ENCODE peak calls at places on chromosomes 1 and 21, in nine cellular contexts. One of them, this sample, is unnamed. For H3K4me1, the result is how much of the 10 kb centered on the place peaks cover.

GRCh38 chr1:157968951-157969350 is 24.5 kb upstream of the KIRREL1 start:
- DNase-seq in lung: no peak
- DNase-seq in kidney: no peak
- DNase-seq in heart left ventricle: no peak
- DNase-seq in tibial nerve: no peak
- DNase-seq in endodermal cell: no peak
- DNase-seq in IMR-90: peak
- DNase-seq in A549: peak
- DNase-seq in MM.1S: no peak
- DNase-seq in this sample: no peak

GRCh38 chr1:205458777-205459566 is 3.1 kb upstream of the BLACAT1 start:
- DNase-seq in lung: no peak
- DNase-seq in kidney: no peak
- DNase-seq in heart left ventricle: peak
- DNase-seq in MM.1S: peak
- DNase-seq in endodermal cell: peak
- DNase-seq in IMR-90: peak
- DNase-seq in A549: no peak
- DNase-seq in tibial nerve: no peak
- DNase-seq in this sample: no peak

GRCh38 chr1:52423771-52424170 is 19.4 kb downstream of the PRPF38A start:
- DNase-seq in lung: no peak
- DNase-seq in kidney: no peak
- DNase-seq in IMR-90: no peak
- DNase-seq in heart left ventricle: no peak
- DNase-seq in endodermal cell: no peak
- DNase-seq in tibial nerve: no peak
- DNase-seq in A549: no peak
- DNase-seq in MM.1S: no peak
- DNase-seq in this sample: no peak

GRCh38 chr1:8727809-8728213 is 89.6 kb downstream of the RERE start:
- DNase-seq in tibial nerve: no peak
- DNase-seq in endodermal cell: no peak
- DNase-seq in lung: no peak
- DNase-seq in MM.1S: no peak
- DNase-seq in heart left ventricle: peak
- DNase-seq in IMR-90: no peak
- DNase-seq in A549: no peak
- DNase-seq in kidney: no peak
- DNase-seq in this sample: no peak

GRCh38 chr1:174769961-174770549 is 229.7 kb upstream of the CACYBP start:
- DNase-seq in endodermal cell: no peak
- DNase-seq in heart left ventricle: no peak
- DNase-seq in A549: peak
- DNase-seq in lung: no peak
- DNase-seq in IMR-90: peak
- DNase-seq in kidney: no peak
- DNase-seq in tibial nerve: no peak
- DNase-seq in MM.1S: peak
- DNase-seq in this sample: no peak

GRCh38 chr1:152036316-152037216 is at the start of gene S100A11:
- DNase-seq in IMR-90: peak
- DNase-seq in endodermal cell: peak
- DNase-seq in MM.1S: peak
- DNase-seq in heart left ventricle: peak
- DNase-seq in kidney: peak
- DNase-seq in A549: peak
- DNase-seq in tibial nerve: peak
- DNase-seq in lung: peak
- DNase-seq in this sample: peak

GRCh38 chr1:161089251-161089924 is at the start of gene NECTIN4:
- DNase-seq in heart left ventricle: no peak
- DNase-seq in IMR-90: no peak
- DNase-seq in kidney: peak
- DNase-seq in tibial nerve: no peak
- DNase-seq in endodermal cell: peak
- DNase-seq in A549: no peak
- DNase-seq in lung: peak
- DNase-seq in MM.1S: no peak
- DNase-seq in this sample: no peak

GRCh38 chr1:44481701-44482100 is 76.6 kb downstream of the RNF220 start:
- DNase-seq in IMR-90: no peak
- DNase-seq in MM.1S: no peak
- DNase-seq in lung: no peak
- DNase-seq in kidney: no peak
- DNase-seq in endodermal cell: no peak
- DNase-seq in tibial nerve: no peak
- DNase-seq in heart left ventricle: no peak
- DNase-seq in A549: no peak
- DNase-seq in this sample: no peak

GRCh38 chr1:2242814-2243725 is 15.0 kb downstream of the SKI start:
- DNase-seq in lung: no peak
- DNase-seq in A549: no peak
- DNase-seq in tibial nerve: no peak
- DNase-seq in MM.1S: no peak
- DNase-seq in heart left ventricle: peak
- DNase-seq in endodermal cell: no peak
- DNase-seq in kidney: no peak
- DNase-seq in IMR-90: no peak
- DNase-seq in this sample: no peak

GRCh38 chr1:63794927-63795326 is 21.1 kb downstream of the ROR1 start:
- DNase-seq in lung: peak
- DNase-seq in endodermal cell: peak
- DNase-seq in A549: no peak
- DNase-seq in heart left ventricle: no peak
- DNase-seq in IMR-90: peak
- DNase-seq in tibial nerve: no peak
- DNase-seq in kidney: no peak
- DNase-seq in MM.1S: no peak
- DNase-seq in this sample: no peak

GRCh38 chr21:45053561-45053960 is 20.8 kb upstream of the ADARB1 start:
- DNase-seq in endodermal cell: no peak
- DNase-seq in kidney: no peak
- DNase-seq in IMR-90: no peak
- DNase-seq in MM.1S: no peak
- DNase-seq in heart left ventricle: no peak
- DNase-seq in lung: no peak
- DNase-seq in A549: no peak
- DNase-seq in tibial nerve: no peak
- DNase-seq in this sample: no peak

GRCh38 chr1:89692601-89693503 is 59.9 kb downstream of the LRRC8C start:
- DNase-seq in IMR-90: peak
- DNase-seq in lung: no peak
- DNase-seq in A549: no peak
- DNase-seq in endodermal cell: no peak
- DNase-seq in tibial nerve: no peak
- DNase-seq in kidney: no peak
- DNase-seq in MM.1S: no peak
- DNase-seq in heart left ventricle: peak
- DNase-seq in this sample: no peak

DNA sequence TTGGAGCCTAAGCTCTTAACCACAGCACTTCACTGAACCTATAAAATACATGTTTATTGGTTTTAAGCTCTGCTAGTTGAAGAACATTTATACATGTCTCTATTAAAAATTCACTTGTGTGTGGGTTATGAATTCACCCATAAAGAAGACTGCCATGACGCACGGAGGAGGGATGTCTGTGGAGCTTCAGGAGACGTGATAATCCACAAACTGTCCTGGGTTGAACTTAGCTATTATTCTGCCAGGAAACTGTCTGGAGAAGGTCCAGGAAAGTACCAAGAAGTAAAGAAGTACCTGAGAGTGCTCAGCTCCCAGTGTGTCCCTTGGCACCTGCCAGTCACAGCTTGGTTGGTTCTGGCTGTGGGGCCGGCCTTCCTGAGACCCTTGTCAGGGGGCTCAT is 56.3 kb downstream of the DDR2 start:
- DNase-seq in kidney: no peak
- DNase-seq in heart left ventricle: no peak
- DNase-seq in lung: no peak
- DNase-seq in tibial nerve: no peak
- DNase-seq in A549: no peak
- DNase-seq in endodermal cell: no peak
- DNase-seq in MM.1S: no peak
- DNase-seq in IMR-90: no peak
- DNase-seq in this sample: no peak
- H3K4me1 ChIP-seq in kidney: under half
- H3K4me1 ChIP-seq in heart left ventricle: under half
- H3K4me1 ChIP-seq in lung: under half
- H3K4me1 ChIP-seq in tibial nerve: under half
- H3K4me1 ChIP-seq in A549: under half
- H3K4me1 ChIP-seq in endodermal cell: under half
- H3K4me1 ChIP-seq in MM.1S: under half
- H3K4me1 ChIP-seq in IMR-90: under half
- H3K4me1 ChIP-seq in this sample: under half

GRCh38 chr1:182789138-182790076 is at the start of gene NPL:
- DNase-seq in IMR-90: peak
- DNase-seq in MM.1S: peak
- DNase-seq in heart left ventricle: peak
- DNase-seq in endodermal cell: peak
- DNase-seq in tibial nerve: peak
- DNase-seq in kidney: peak
- DNase-seq in lung: peak
- DNase-seq in A549: peak
- DNase-seq in this sample: peak
- TF ChIP-seq CTCF in IMR-90: no peak
- TF ChIP-seq CTCF in MM.1S: no peak
- TF ChIP-seq CTCF in heart left ventricle: no peak
- TF ChIP-seq CTCF in endodermal cell: no peak
- TF ChIP-seq CTCF in tibial nerve: no peak
- TF ChIP-seq CTCF in kidney: no peak
- TF ChIP-seq CTCF in lung: no peak
- TF ChIP-seq CTCF in A549: no peak
- TF ChIP-seq CTCF in this sample: no peak

DNA sequence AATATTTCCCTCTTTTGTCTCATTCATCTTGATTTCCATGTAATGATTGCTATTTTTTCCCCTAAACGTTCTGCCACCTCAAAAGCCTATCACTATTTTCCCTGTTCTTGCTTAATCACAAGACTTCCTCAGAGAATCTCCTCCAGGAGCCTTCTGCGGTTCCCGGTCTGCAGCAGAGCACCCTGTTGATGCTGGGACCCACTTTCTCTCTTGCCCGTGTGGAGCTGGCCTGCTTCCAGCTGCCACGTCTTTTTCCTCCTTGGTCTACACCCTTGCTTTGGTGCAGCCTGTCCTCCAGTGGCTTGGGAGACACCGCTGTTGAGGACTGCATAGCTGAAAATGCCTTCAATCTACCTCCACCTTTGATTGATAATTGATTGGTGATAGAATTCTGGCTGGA is 70.0 kb upstream of the COA6 start:
- DNase-seq in A549: no peak
- DNase-seq in MM.1S: no peak
- DNase-seq in kidney: no peak
- DNase-seq in lung: no peak
- DNase-seq in IMR-90: no peak
- DNase-seq in tibial nerve: no peak
- DNase-seq in heart left ventricle: no peak
- DNase-seq in endodermal cell: no peak
- DNase-seq in this sample: no peak
- H3K4me3 ChIP-seq in A549: no peak
- H3K4me3 ChIP-seq in MM.1S: no peak
- H3K4me3 ChIP-seq in kidney: no peak
- H3K4me3 ChIP-seq in lung: no peak
- H3K4me3 ChIP-seq in IMR-90: no peak
- H3K4me3 ChIP-seq in tibial nerve: no peak
- H3K4me3 ChIP-seq in heart left ventricle: no peak
- H3K4me3 ChIP-seq in endodermal cell: no peak
- H3K4me3 ChIP-seq in this sample: no peak

GRCh38 chr21:36697473-36698159 is 1.3 kb upstream of the SIM2 start:
- DNase-seq in lung: no peak
- DNase-seq in A549: no peak
- DNase-seq in heart left ventricle: no peak
- DNase-seq in tibial nerve: no peak
- DNase-seq in IMR-90: no peak
- DNase-seq in endodermal cell: peak
- DNase-seq in MM.1S: no peak
- DNase-seq in kidney: no peak
- DNase-seq in this sample: no peak
- H3K4me1 ChIP-seq in lung: under half
- H3K4me1 ChIP-seq in A549: under half
- H3K4me1 ChIP-seq in heart left ventricle: under half
- H3K4me1 ChIP-seq in tibial nerve: half or more
- H3K4me1 ChIP-seq in IMR-90: under half
- H3K4me1 ChIP-seq in endodermal cell: under half
- H3K4me1 ChIP-seq in MM.1S: under half
- H3K4me1 ChIP-seq in kidney: under half
- H3K4me1 ChIP-seq in this sample: under half

DNA sequence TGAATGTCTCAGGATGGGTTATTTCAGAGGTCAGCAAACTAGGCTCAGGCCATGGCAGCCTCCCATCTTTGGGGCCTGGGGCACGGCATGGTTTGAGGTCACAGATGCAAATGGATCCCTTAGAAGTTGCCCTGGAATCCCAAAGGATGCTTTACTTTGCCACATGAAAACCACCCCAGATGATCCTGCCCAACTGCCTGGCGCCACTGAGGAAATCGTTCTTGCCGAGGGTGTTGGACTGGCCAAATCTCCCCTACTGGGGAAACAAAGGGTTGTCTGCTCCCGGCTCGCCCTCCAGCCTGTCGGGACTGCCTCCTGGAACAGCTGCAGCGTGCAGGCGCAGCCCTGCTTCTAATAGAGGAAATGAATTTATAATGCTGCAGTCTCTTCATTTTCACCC is 173.0 kb upstream of the LMO4 start:
- DNase-seq in endodermal cell: no peak
- DNase-seq in A549: no peak
- DNase-seq in kidney: no peak
- DNase-seq in heart left ventricle: no peak
- DNase-seq in tibial nerve: no peak
- DNase-seq in IMR-90: no peak
- DNase-seq in MM.1S: no peak
- DNase-seq in lung: no peak
- DNase-seq in this sample: no peak
- TF ChIP-seq CTCF in endodermal cell: no peak
- TF ChIP-seq CTCF in A549: no peak
- TF ChIP-seq CTCF in kidney: no peak
- TF ChIP-seq CTCF in heart left ventricle: no peak
- TF ChIP-seq CTCF in tibial nerve: no peak
- TF ChIP-seq CTCF in IMR-90: no peak
- TF ChIP-seq CTCF in MM.1S: no peak
- TF ChIP-seq CTCF in lung: no peak
- TF ChIP-seq CTCF in this sample: no peak

GRCh38 chr1:57024855-57025254 is 59.0 kb upstream of the C8B start:
- DNase-seq in lung: no peak
- DNase-seq in kidney: peak
- DNase-seq in MM.1S: no peak
- DNase-seq in A549: no peak
- DNase-seq in IMR-90: no peak
- DNase-seq in heart left ventricle: no peak
- DNase-seq in endodermal cell: no peak
- DNase-seq in tibial nerve: no peak
- DNase-seq in this sample: no peak
- H3K4me3 ChIP-seq in lung: no peak
- H3K4me3 ChIP-seq in kidney: no peak
- H3K4me3 ChIP-seq in MM.1S: no peak
- H3K4me3 ChIP-seq in A549: no peak
- H3K4me3 ChIP-seq in IMR-90: no peak
- H3K4me3 ChIP-seq in heart left ventricle: no peak
- H3K4me3 ChIP-seq in endodermal cell: no peak
- H3K4me3 ChIP-seq in tibial nerve: no peak
- H3K4me3 ChIP-seq in this sample: no peak